ENCODE peak calls at places on chromosome 20, in nine cellular contexts. B, U, P, Z, S, R, X, N and T are unnamed samples.
A peak's percentile ranks its signal among the peaks of the same experiment; 100 is the strongest.

GRCh38 chr20:36399969-36400545 is 93.9 kb downstream of the DLGAP4 start:
- DNase-seq in B (no peak), U (no peak), P (no peak), Z (no peak), S (no peak), R (no peak), X (no peak), N (no peak), T (no peak)

GRCh38 chr20:19688031-19688806 is 69.8 kb upstream of the RIN2 start:
- DNase-seq in B (peak; percentile 83), U (peak; percentile 90), P (peak; percentile 61), Z (peak; percentile 97), S (peak; percentile 95), R (peak; percentile 90), X (no peak), N (peak; percentile 54), T (peak; percentile 21)

GRCh38 chr20:12827796-12828406 is 180.9 kb upstream of the SPTLC3 start:
- DNase-seq in B (no peak), U (no peak), P (no peak), Z (no peak), S (no peak), R (no peak), X (no peak), N (no peak), T (no peak)

GRCh38 chr20:22502731-22503191 is 81.6 kb downstream of the FOXA2 start:
- DNase-seq in B (no peak), U (no peak), P (no peak), Z (no peak), S (no peak), R (no peak), X (no peak), N (no peak), T (peak; percentile 37)

GRCh38 chr20:53707341-53708102 is 113.9 kb upstream of the ZNF217 start:
- DNase-seq in B (peak; percentile 10), U (no peak), P (peak; percentile 9), Z (peak; percentile 45), S (peak; percentile 54), R (peak; percentile 15), X (no peak), N (no peak), T (no peak)

GRCh38 chr20:37358366-37359150 is 12.6 kb downstream of the SRC start:
- DNase-seq in B (peak; percentile 53), U (no peak), P (no peak), Z (no peak), S (peak; percentile 36), R (no peak), X (peak; percentile 89), N (no peak), T (no peak)

GRCh38 chr20:49452011-49452482 is 30.4 kb downstream of the KCNB1 start:
- DNase-seq in B (peak; percentile 24), U (peak; percentile 33), P (no peak), Z (no peak), S (no peak), R (no peak), X (peak; percentile 21), N (no peak), T (no peak)

GRCh38 chr20:53677447-53678314 is 84.0 kb upstream of the ZNF217 start:
- DNase-seq in B (peak; percentile 26), U (peak; percentile 84), P (no peak), Z (no peak), S (peak; percentile 29), R (no peak), X (no peak), N (peak; percentile 22), T (no peak)

GRCh38 chr20:59765599-59766177 is 161.3 kb downstream of the PHACTR3 start:
- DNase-seq in B (peak; percentile 14), U (peak; percentile 1), P (no peak), Z (no peak), S (no peak), R (no peak), X (no peak), N (peak; percentile 62), T (peak; percentile 20)

GRCh38 chr20:54475334-54476287 is at the start of gene DOK5:
- DNase-seq in B (no peak), U (peak; percentile 83), P (no peak), Z (no peak), S (peak; percentile 18), R (no peak), X (no peak), N (peak; percentile 61), T (peak; percentile 16)

GRCh38 chr20:50450961-50451752 is 59.0 kb upstream of the PTPN1 start:
- DNase-seq in B (peak; percentile 89), U (peak; percentile 76), P (no peak), Z (no peak), S (peak; percentile 63), R (peak; percentile 63), X (no peak), N (peak; percentile 37), T (no peak)

GRCh38 chr20:38790210-38791053 is 15.1 kb upstream of the PPP1R16B start:
- DNase-seq in B (peak; percentile 31), U (peak; percentile 66), P (no peak), Z (no peak), S (peak; percentile 15), R (peak; percentile 25), X (no peak), N (peak; percentile 42), T (no peak)

GRCh38 chr20:2164421-2164820 is 62.8 kb downstream of the STK35 start:
- DNase-seq in B (no peak), U (no peak), P (no peak), Z (no peak), S (no peak), R (no peak), X (no peak), N (no peak), T (no peak)

GRCh38 chr20:35307666-35308653 is 15.7 kb upstream of the FAM83C start:
- DNase-seq in B (no peak), U (peak; percentile 73), P (peak; percentile 49), Z (peak; percentile 75), S (peak; percentile 95), R (no peak), X (no peak), N (no peak), T (no peak)

GRCh38 chr20:14919473-14920157 is 582.2 kb upstream of the FLRT3 start:
- DNase-seq in B (no peak), U (no peak), P (peak; percentile 28), Z (no peak), S (peak; percentile 32), R (no peak), X (no peak), N (no peak), T (peak; percentile 18)

GRCh38 chr20:4973330-4974097 is 27.8 kb downstream of the SLC23A2 start:
- DNase-seq in B (peak; percentile 96), U (peak; percentile 66), P (peak; percentile 45), Z (peak; percentile 83), S (peak; percentile 87), R (peak; percentile 80), X (no peak), N (peak; percentile 9), T (no peak)

GRCh38 chr20:63015147-63015664 is 8.4 kb upstream of the BHLHE23 start:
- DNase-seq in B (no peak), U (no peak), P (no peak), Z (no peak), S (no peak), R (no peak), X (peak; percentile 77), N (no peak), T (no peak)

GRCh38 chr20:16003310-16003709 is 569.9 kb downstream of the KIF16B start:
- DNase-seq in B (no peak), U (no peak), P (no peak), Z (no peak), S (no peak), R (no peak), X (no peak), N (no peak), T (no peak)

GRCh38 chr20:2314759-2315439 is 19.1 kb downstream of the TGM3 start:
- DNase-seq in B (peak; percentile 42), U (peak; percentile 89), P (peak; percentile 79), Z (peak; percentile 99), S (peak; percentile 96), R (no peak), X (peak; percentile 40), N (no peak), T (no peak)

GRCh38 chr20:38224534-38224933 is 36.0 kb downstream of the KIAA1755 start:
- DNase-seq in B (no peak), U (no peak), P (no peak), Z (no peak), S (no peak), R (no peak), X (peak; percentile 41), N (no peak), T (no peak)

GRCh38 chr20:55592866-55593265 is 412.5 kb downstream of the CBLN4 start:
- DNase-seq in B (no peak), U (no peak), P (no peak), Z (no peak), S (no peak), R (no peak), X (no peak), N (no peak), T (no peak)
- TF ChIP-seq CTCF in B (no peak), U (no peak), P (no peak), Z (no peak), S (no peak), R (no peak), X (no peak), N (no peak), T (no peak)

DNA sequence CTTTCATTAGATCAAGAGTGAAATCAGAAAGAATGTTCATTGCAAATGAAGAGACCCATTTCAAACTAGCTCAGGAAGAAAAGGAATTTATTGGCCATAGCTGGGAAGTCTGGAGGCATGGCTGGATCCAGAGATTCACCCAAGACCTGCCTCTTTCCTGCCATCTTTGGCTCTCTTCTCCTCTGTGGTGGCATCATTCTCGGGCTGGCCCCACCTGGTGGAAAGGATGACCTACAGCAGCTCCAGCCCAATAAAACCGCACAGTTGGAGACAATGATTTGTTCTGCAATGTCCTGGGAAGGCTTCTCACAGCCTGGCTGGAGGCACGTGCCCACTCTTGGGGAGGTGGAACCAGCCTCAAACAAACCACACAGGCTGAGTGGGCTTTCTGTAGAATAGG is 18.1 kb upstream of the FERMT1 start:
- DNase-seq in B (no peak), U (no peak), P (no peak), Z (peak; percentile 10), S (no peak), R (no peak), X (no peak), N (no peak), T (no peak)
- TF ChIP-seq CTCF in B (no peak), U (peak; percentile 25), P (peak; percentile 27), Z (peak; percentile 56), S (no peak), R (peak; percentile 46), X (peak; percentile 44), N (no peak), T (peak; percentile 14)

GRCh38 chr20:24790746-24791283 is 158.3 kb upstream of the CST7 start:
- DNase-seq in B (no peak), U (no peak), P (no peak), Z (no peak), S (no peak), R (no peak), X (peak; percentile 40), N (no peak), T (no peak)
- TF ChIP-seq CTCF in B (no peak), U (no peak), P (no peak), Z (no peak), S (no peak), R (no peak), X (no peak), N (no peak), T (no peak)

DNA sequence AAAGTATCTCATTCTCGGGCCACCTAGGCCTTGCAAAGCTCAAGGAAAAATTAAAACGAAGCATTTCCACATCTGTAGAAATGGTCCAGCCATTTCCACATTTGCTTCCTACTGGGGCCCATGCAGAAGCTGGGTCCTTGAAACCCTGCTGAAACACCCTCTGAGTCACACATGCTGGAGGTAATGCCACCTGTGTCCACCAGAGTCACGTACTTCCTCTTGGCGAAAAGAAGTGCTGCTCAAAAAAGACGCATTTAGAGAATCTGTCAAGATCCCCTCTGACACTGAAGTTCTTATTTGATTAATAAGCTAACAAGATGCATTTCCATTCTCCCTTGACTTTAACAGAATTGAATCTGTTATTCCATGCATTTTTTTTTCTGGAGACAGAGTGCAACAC is 423.2 kb downstream of the PREX1 start:
- DNase-seq in B (no peak), U (no peak), P (no peak), Z (no peak), S (no peak), R (no peak), X (no peak), N (no peak), T (no peak)
- TF ChIP-seq CTCF in B (peak; percentile 13), U (no peak), P (no peak), Z (peak; percentile 36), S (no peak), R (no peak), X (peak; percentile 27), N (no peak), T (peak; percentile 35)